ENCODE peak calls at places on chromosome 3, in five cellular contexts. One of them, this sample, is unnamed.

GRCh38 chr3:158823426-158823825 is 21.6 kb downstream of the MFSD1 start:
- DNase-seq in BE2C: no peak
- DNase-seq in GM23248: no peak
- DNase-seq in activated CD4-positive, alpha-beta memory T cell treated with anti-CD3 and anti-CD28 coated beads, Interleukin-2, amount 10 ng/mL, durations not matched to agents 7 days and 5 days: no peak
- DNase-seq in SK-N-MC: no peak
- DNase-seq in this sample: no peak

GRCh38 chr3:15659254-15659975 is 57.9 kb downstream of the BTD start:
- DNase-seq in activated CD4-positive, alpha-beta memory T cell treated with anti-CD3 and anti-CD28 coated beads, Interleukin-2, amount 10 ng/mL, durations not matched to agents 7 days and 5 days: no peak
- DNase-seq in GM23248: peak; percentile 7
- DNase-seq in SK-N-MC: no peak
- DNase-seq in BE2C: no peak
- DNase-seq in this sample: peak; percentile 17

GRCh38 chr3:175208316-175208715 is 349.2 kb downstream of the NAALADL2 start:
- DNase-seq in BE2C: no peak
- DNase-seq in GM23248: peak; percentile 11
- DNase-seq in activated CD4-positive, alpha-beta memory T cell treated with anti-CD3 and anti-CD28 coated beads, Interleukin-2, amount 10 ng/mL, durations not matched to agents 7 days and 5 days: no peak
- DNase-seq in SK-N-MC: no peak
- DNase-seq in this sample: peak; percentile 27

GRCh38 chr3:25854635-25855034 is 64.7 kb downstream of the OXSM start:
- DNase-seq in BE2C: no peak
- DNase-seq in GM23248: peak; percentile 86
- DNase-seq in activated CD4-positive, alpha-beta memory T cell treated with anti-CD3 and anti-CD28 coated beads, Interleukin-2, amount 10 ng/mL, durations not matched to agents 7 days and 5 days: no peak
- DNase-seq in SK-N-MC: no peak
- DNase-seq in this sample: peak; percentile 78

GRCh38 chr3:58640700-58641372 is 25.7 kb downstream of the FAM3D start:
- DNase-seq in BE2C: peak; percentile 75
- DNase-seq in activated CD4-positive, alpha-beta memory T cell treated with anti-CD3 and anti-CD28 coated beads, Interleukin-2, amount 10 ng/mL, durations not matched to agents 7 days and 5 days: peak; percentile 50
- DNase-seq in SK-N-MC: no peak
- DNase-seq in GM23248: peak; percentile 85
- DNase-seq in this sample: peak; percentile 84

GRCh38 chr3:189701934-189702693 is 70.9 kb downstream of the TP63 start:
- DNase-seq in BE2C: no peak
- DNase-seq in activated CD4-positive, alpha-beta memory T cell treated with anti-CD3 and anti-CD28 coated beads, Interleukin-2, amount 10 ng/mL, durations not matched to agents 7 days and 5 days: no peak
- DNase-seq in SK-N-MC: peak; percentile 60
- DNase-seq in GM23248: no peak
- DNase-seq in this sample: no peak

GRCh38 chr3:193921480-193921879 is 214.5 kb upstream of the HES1 start:
- DNase-seq in activated CD4-positive, alpha-beta memory T cell treated with anti-CD3 and anti-CD28 coated beads, Interleukin-2, amount 10 ng/mL, durations not matched to agents 7 days and 5 days: no peak
- DNase-seq in GM23248: no peak
- DNase-seq in SK-N-MC: no peak
- DNase-seq in BE2C: no peak
- DNase-seq in this sample: no peak

GRCh38 chr3:15896500-15896899 is 98.7 kb upstream of the ANKRD28 start:
- DNase-seq in BE2C: no peak
- DNase-seq in SK-N-MC: no peak
- DNase-seq in GM23248: no peak
- DNase-seq in activated CD4-positive, alpha-beta memory T cell treated with anti-CD3 and anti-CD28 coated beads, Interleukin-2, amount 10 ng/mL, durations not matched to agents 7 days and 5 days: no peak
- DNase-seq in this sample: no peak

GRCh38 chr3:39166134-39166710 is 12.8 kb upstream of the CSRNP1 start:
- DNase-seq in SK-N-MC: no peak
- DNase-seq in BE2C: no peak
- DNase-seq in GM23248: peak; percentile 94
- DNase-seq in activated CD4-positive, alpha-beta memory T cell treated with anti-CD3 and anti-CD28 coated beads, Interleukin-2, amount 10 ng/mL, durations not matched to agents 7 days and 5 days: no peak
- DNase-seq in this sample: peak; percentile 92

GRCh38 chr3:19702416-19703078 is 231.5 kb downstream of the EFHB start:
- DNase-seq in SK-N-MC: no peak
- DNase-seq in activated CD4-positive, alpha-beta memory T cell treated with anti-CD3 and anti-CD28 coated beads, Interleukin-2, amount 10 ng/mL, durations not matched to agents 7 days and 5 days: no peak
- DNase-seq in GM23248: no peak
- DNase-seq in BE2C: no peak
- DNase-seq in this sample: no peak

GRCh38 chr3:155407331-155407730 is 113.8 kb upstream of the STRIT1 start:
- DNase-seq in SK-N-MC: no peak
- DNase-seq in GM23248: peak; percentile 34
- DNase-seq in activated CD4-positive, alpha-beta memory T cell treated with anti-CD3 and anti-CD28 coated beads, Interleukin-2, amount 10 ng/mL, durations not matched to agents 7 days and 5 days: no peak
- DNase-seq in BE2C: no peak
- DNase-seq in this sample: no peak

GRCh38 chr3:108239082-108239481 is 16.9 kb upstream of the IFT57 start:
- DNase-seq in SK-N-MC: no peak
- DNase-seq in GM23248: no peak
- DNase-seq in activated CD4-positive, alpha-beta memory T cell treated with anti-CD3 and anti-CD28 coated beads, Interleukin-2, amount 10 ng/mL, durations not matched to agents 7 days and 5 days: no peak
- DNase-seq in BE2C: no peak
- DNase-seq in this sample: no peak

GRCh38 chr3:3998140-3998977 is 199.1 kb downstream of the LRRN1 start:
- DNase-seq in GM23248: peak; percentile 1
- DNase-seq in BE2C: no peak
- DNase-seq in activated CD4-positive, alpha-beta memory T cell treated with anti-CD3 and anti-CD28 coated beads, Interleukin-2, amount 10 ng/mL, durations not matched to agents 7 days and 5 days: peak; percentile 23
- DNase-seq in SK-N-MC: peak; percentile 40
- DNase-seq in this sample: peak; percentile 4

GRCh38 chr3:97232635-97233034 is 418.2 kb downstream of the EPHA6 start:
- DNase-seq in GM23248: no peak
- DNase-seq in activated CD4-positive, alpha-beta memory T cell treated with anti-CD3 and anti-CD28 coated beads, Interleukin-2, amount 10 ng/mL, durations not matched to agents 7 days and 5 days: no peak
- DNase-seq in SK-N-MC: no peak
- DNase-seq in BE2C: peak; percentile 90
- DNase-seq in this sample: no peak

GRCh38 chr3:101509276-101509675 is 3.7 kb downstream of the SENP7 start:
- DNase-seq in SK-N-MC: no peak
- DNase-seq in activated CD4-positive, alpha-beta memory T cell treated with anti-CD3 and anti-CD28 coated beads, Interleukin-2, amount 10 ng/mL, durations not matched to agents 7 days and 5 days: no peak
- DNase-seq in GM23248: no peak
- DNase-seq in BE2C: no peak
- DNase-seq in this sample: peak; percentile 22